ENCODE peak calls at places on chromosomes 16 and 17, in five cellular contexts. J is OCI-LY7, Q is PC-3, T is HCT116, V is GM23338. A is an unnamed sample.

GRCh38 chr17:75914643-75915265 is 10.1 kb upstream of the MRPL38 start:
- DNase-seq in J (no peak), Q (no peak), T (no peak), V (peak), A (no peak)

GRCh38 chr17:79182176-79183160 is 107.8 kb downstream of the ENGASE start:
- DNase-seq in J (no peak), Q (no peak), T (no peak), V (peak), A (no peak)

GRCh38 chr16:80899804-80900592 is 95.6 kb upstream of the CDYL2 start:
- DNase-seq in J (no peak), Q (peak), T (no peak), V (no peak), A (peak)

GRCh38 chr16:55436587-55436986 is 42.4 kb upstream of the MMP2 start:
- DNase-seq in J (no peak), Q (no peak), T (no peak), V (no peak), A (no peak)

GRCh38 chr16:66617010-66617434 is 12.5 kb downstream of the CMTM3 start:
- DNase-seq in J (no peak), Q (no peak), T (no peak), V (peak), A (no peak)

GRCh38 chr16:73041644-73042043 is 6.3 kb downstream of the ZFHX3 start:
- DNase-seq in J (no peak), Q (no peak), T (no peak), V (no peak), A (no peak)

GRCh38 chr17:62792122-62792800 is 15.9 kb downstream of the MARCHF10 start:
- DNase-seq in J (no peak), Q (peak), T (peak), V (no peak), A (no peak)

GRCh38 chr16:47197536-47198179 is 53.9 kb upstream of the NETO2 start:
- DNase-seq in J (no peak), Q (no peak), T (no peak), V (no peak), A (no peak)

GRCh38 chr17:48330386-48330785 is 99.6 kb downstream of the SKAP1 start:
- DNase-seq in J (no peak), Q (peak), T (no peak), V (no peak), A (no peak)

GRCh38 chr16:2728034-2728433 is 8.0 kb upstream of the PRSS27 start:
- DNase-seq in J (no peak), Q (no peak), T (no peak), V (no peak), A (no peak)

GRCh38 chr16:12455287-12455798 is 348.3 kb downstream of the CPPED1 start:
- DNase-seq in J (peak), Q (peak), T (peak), V (peak), A (peak)

GRCh38 chr16:4521971-4522623 is 16.5 kb downstream of the CDIP1 start:
- DNase-seq in J (no peak), Q (no peak), T (no peak), V (peak), A (peak)

GRCh38 chr16:8782673-8783072 is 14.8 kb downstream of the TMEM186 start:
- DNase-seq in J (no peak), Q (no peak), T (no peak), V (no peak), A (no peak)

GRCh38 chr17:27495460-27495859 is 39.2 kb downstream of the KSR1 start:
- DNase-seq in J (peak), Q (no peak), T (no peak), V (no peak), A (no peak)

GRCh38 chr16:57041182-57042156 is 50.9 kb upstream of the CPNE2 start:
- DNase-seq in J (peak), Q (no peak), T (no peak), V (no peak), A (no peak)

GRCh38 chr16:10521681-10522274 is 58.6 kb downstream of the EMP2 start:
- DNase-seq in J (peak), Q (peak), T (peak), V (peak), A (peak)

DNA sequence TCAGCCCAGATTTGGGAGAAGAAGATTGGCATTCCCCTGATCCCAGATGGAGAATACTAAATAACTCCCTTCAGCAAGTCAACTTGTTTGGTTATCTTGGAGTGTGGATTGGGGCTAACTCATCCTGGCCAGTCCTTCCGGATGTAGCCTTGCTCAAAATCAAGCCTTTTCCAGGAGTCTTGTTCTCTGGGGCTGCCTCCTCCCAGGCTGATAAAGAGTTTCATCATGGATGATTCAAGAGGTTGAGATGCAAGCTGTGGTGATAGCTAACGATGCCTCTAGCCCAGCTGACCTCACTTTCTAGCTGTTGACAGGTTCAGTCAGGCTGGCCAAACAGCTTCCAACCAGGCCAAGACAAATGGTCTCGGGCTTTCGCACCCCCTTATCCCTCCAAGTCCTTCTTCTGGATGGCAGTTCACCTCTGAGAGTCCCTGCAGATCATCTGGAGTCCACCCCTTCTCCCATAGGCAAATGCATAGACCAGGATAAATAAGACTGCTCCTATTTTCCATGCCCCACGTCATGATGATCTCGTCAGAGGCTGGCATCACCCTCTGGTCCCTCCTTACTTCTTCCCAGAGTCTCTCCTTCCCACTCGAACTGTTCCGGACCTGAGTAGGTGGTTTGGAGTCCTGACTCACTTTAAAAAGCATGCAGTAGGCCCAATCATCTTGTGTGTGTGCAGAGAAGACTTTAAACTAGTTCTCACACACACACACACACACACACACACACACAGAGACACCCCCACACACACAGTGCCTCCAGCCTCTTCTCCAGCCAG is 71.8 kb downstream of the SOX9 start:
- DNase-seq in J (no peak), Q (peak), T (no peak), V (no peak), A (peak)
- TF ChIP-seq EZH2phosphoT487 in J (no peak), Q (no peak), T (no peak), V (no peak), A (no peak)

DNA sequence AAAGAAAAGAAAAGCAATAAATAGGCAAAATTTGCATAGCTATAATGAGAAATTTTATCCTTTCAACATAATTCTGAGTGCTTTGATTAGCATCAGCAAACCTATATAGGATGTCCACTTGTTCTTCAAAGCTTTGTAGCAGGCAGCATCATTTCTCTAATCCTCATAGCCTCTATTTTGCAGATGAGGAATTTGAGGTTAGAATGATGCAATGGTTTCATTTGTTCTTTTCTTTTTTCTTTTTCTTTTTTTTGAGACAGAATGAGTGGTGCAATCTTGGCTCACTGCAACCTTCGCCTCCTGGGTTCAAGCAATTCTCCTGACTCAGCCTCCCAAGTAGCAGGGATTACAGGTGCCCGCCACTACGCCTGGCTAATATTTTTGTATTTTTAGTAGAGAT is 594.4 kb downstream of the TOX3 start:
- DNase-seq in J (no peak), Q (no peak), T (no peak), V (no peak), A (no peak)
- TF ChIP-seq EZH2phosphoT487 in J (no peak), Q (no peak), T (no peak), V (no peak), A (no peak)

DNA sequence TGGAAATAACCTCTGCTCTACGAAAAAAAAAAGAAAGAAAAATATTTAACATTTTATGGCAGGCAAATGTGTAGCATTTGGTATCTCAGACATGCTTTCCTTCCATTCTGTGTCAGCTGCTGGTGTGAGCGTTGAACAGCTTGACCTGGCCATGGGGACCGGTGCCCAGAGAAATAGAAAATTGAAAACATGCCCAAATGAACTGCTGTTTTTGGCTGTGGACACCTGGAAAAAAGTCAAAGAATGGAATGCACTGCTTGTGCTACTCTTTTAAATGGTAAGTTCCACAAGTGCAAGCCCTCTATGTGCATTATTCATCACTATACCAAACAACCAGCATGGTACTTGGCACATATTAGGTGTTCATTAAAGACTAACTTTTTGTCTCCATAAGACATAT is 127.2 kb downstream of the CDH8 start:
- DNase-seq in J (no peak), Q (no peak), T (no peak), V (no peak), A (no peak)
- TF ChIP-seq EZH2phosphoT487 in J (no peak), Q (no peak), T (no peak), V (no peak), A (no peak)

DNA sequence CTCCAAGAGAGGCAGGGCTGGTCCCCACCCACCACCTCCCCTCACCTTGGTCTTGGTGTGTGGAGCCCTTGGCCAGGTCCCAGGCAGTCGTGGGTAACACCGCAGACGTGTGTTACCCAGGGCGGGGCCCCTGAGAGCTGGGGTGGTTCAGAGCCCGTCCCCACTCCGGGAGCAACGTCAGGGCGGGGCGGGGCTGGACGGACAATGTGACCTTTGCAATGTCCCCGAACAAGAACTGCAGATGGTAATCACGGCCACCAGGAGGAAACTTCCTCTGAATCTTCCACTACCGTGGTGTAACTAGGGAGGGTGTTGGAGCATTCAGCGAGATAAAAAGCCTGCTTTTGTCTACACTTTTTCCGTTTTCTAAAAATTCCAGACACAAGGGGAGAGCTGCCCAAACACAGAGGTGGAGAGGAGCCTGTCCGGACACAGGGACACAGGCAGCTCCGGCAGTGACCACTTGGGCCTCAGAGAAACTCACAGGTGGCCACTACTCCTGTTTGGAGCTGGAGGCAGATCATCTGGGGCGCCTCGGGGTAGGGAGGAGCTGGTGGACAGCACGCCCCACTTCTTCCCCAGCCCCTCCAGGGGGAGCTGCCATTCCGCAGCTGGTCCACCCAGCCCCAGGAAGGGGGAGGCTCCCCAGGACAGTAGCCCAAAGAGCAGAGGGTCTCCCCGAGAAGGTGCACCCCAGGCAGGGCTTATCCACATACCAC is 14.2 kb upstream of the SLC38A10 start:
- DNase-seq in J (no peak), Q (peak), T (peak), V (peak), A (peak)
- TF ChIP-seq EZH2phosphoT487 in J (no peak), Q (no peak), T (no peak), V (no peak), A (no peak)

GRCh38 chr16:85649411-85649977 is 36.4 kb downstream of the GSE1 start:
- DNase-seq in J (no peak), Q (no peak), T (no peak), V (no peak), A (no peak)
- TF ChIP-seq EZH2phosphoT487 in J (no peak), Q (no peak), T (no peak), V (no peak), A (no peak)

GRCh38 chr16:777826-778225 is 10.4 kb downstream of the RPUSD1 start:
- DNase-seq in J (no peak), Q (peak), T (no peak), V (no peak), A (no peak)

GRCh38 chr16:778909-779527 is 9.2 kb downstream of the RPUSD1 start:
- DNase-seq in J (no peak), Q (no peak), T (no peak), V (no peak), A (no peak)

GRCh38 chr16:776824-777223 is 11.4 kb downstream of the RPUSD1 start:
- DNase-seq in J (no peak), Q (no peak), T (no peak), V (no peak), A (no peak)

GRCh38 chr16:779561-779960 is 8.6 kb downstream of the RPUSD1 start:
- DNase-seq in J (no peak), Q (no peak), T (no peak), V (no peak), A (no peak)

GRCh38 chr16:778447-778846 is 9.7 kb downstream of the RPUSD1 start:
- DNase-seq in J (no peak), Q (no peak), T (no peak), V (no peak), A (no peak)
- TF ChIP-seq EZH2phosphoT487 in J (no peak), Q (no peak), T (no peak), V (no peak), A (no peak)